ENCODE peak calls at places on chromosomes 5 and 9, in eight cellular contexts. W is T-helper 17 cell; X is central memory CD4-positive, alpha-beta T cell; O is left ventricle myocardium inferior; I is BJ; B is CD4-positive, alpha-beta T cell; A is NCI-H748 treated with DMSO at 0.1 percent for 48 hours; G is iPS DF 19.7. T is an unnamed sample.

GRCh38 chr5:143499480-143500114 is 96.1 kb upstream of the NR3C1 start:
- DNase-seq in W (no peak), X (no peak), O (no peak), I (no peak), B (no peak), A (no peak), G (peak), T (no peak)

GRCh38 chr9:106583751-106584150 is 279.2 kb upstream of the ZNF462 start:
- DNase-seq in W (no peak), X (no peak), O (no peak), I (no peak), B (no peak), A (no peak), G (no peak), T (no peak)

GRCh38 chr5:999724-1000123 is 8.9 kb upstream of the NKD2 start:
- DNase-seq in W (no peak), X (no peak), O (no peak), I (no peak), B (no peak), A (no peak), G (no peak), T (no peak)

GRCh38 chr9:89364664-89365531 is 46.6 kb downstream of the SECISBP2 start:
- DNase-seq in W (no peak), X (no peak), O (no peak), I (no peak), B (no peak), A (no peak), G (no peak), T (no peak)

GRCh38 chr5:150585781-150586461 is 54.5 kb upstream of the SYNPO start:
- DNase-seq in W (no peak), X (no peak), O (no peak), I (no peak), B (no peak), A (no peak), G (no peak), T (no peak)

GRCh38 chr5:138927979-138928378 is 52.8 kb upstream of the LRRTM2 start:
- DNase-seq in W (no peak), X (no peak), O (peak), I (no peak), B (no peak), A (no peak), G (no peak), T (no peak)

GRCh38 chr5:1444361-1445189 is 665 bp downstream of the SLC6A3 start:
- DNase-seq in W (no peak), X (no peak), O (no peak), I (no peak), B (no peak), A (no peak), G (no peak), T (no peak)

GRCh38 chr5:125038477-125038876 is 292.0 kb upstream of the ZNF608 start:
- DNase-seq in W (no peak), X (no peak), O (no peak), I (no peak), B (no peak), A (no peak), G (no peak), T (no peak)

GRCh38 chr5:139710370-139711066 is 62.4 kb downstream of the CXXC5 start:
- DNase-seq in W (peak), X (peak), O (peak), I (no peak), B (peak), A (no peak), G (no peak), T (no peak)

GRCh38 chr5:146291421-146292074 is 47.1 kb upstream of the POU4F3 start:
- DNase-seq in W (no peak), X (peak), O (no peak), I (no peak), B (no peak), A (peak), G (peak), T (no peak)

GRCh38 chr9:37551468-37551867 is 24.7 kb downstream of the FBXO10 start:
- DNase-seq in W (no peak), X (no peak), O (no peak), I (no peak), B (no peak), A (no peak), G (no peak), T (no peak)

GRCh38 chr5:117800261-117800660 is 1188.1 kb downstream of the DTWD2 start:
- DNase-seq in W (no peak), X (no peak), O (no peak), I (no peak), B (no peak), A (no peak), G (no peak), T (peak)

GRCh38 chr5:10825897-10826644 is 65.0 kb upstream of the DAP start:
- DNase-seq in W (no peak), X (no peak), O (no peak), I (no peak), B (no peak), A (no peak), G (no peak), T (no peak)

GRCh38 chr5:88502179-88503064 is 233.8 kb upstream of the TMEM161B start:
- DNase-seq in W (no peak), X (peak), O (no peak), I (no peak), B (no peak), A (no peak), G (no peak), T (no peak)

GRCh38 chr9:92189782-92190535 is 74.7 kb upstream of the SPTLC1 start:
- DNase-seq in W (no peak), X (no peak), O (no peak), I (no peak), B (no peak), A (no peak), G (no peak), T (no peak)

T was measured in epithelial cell of proximal tubule.